ENCODE peak calls at places on chromosomes 2 and 18, in five cellular contexts. T, O, S, Y and Z are unnamed samples.

GRCh38 chr2:63792523-63792922 is 49.2 kb upstream of the UGP2 start:
- DNase-seq in T (peak; percentile 23), O (peak; percentile 91), S (peak; percentile 79), Y (no peak), Z (peak; percentile 71)

GRCh38 chr2:128305555-128306080 is 13.1 kb downstream of the HS6ST1 start:
- DNase-seq in T (no peak), O (no peak), S (no peak), Y (no peak), Z (no peak)

GRCh38 chr2:216989335-216990129 is 129.7 kb upstream of the TNP1 start:
- DNase-seq in T (peak; percentile 4), O (peak; percentile 3), S (no peak), Y (no peak), Z (peak; percentile 29)

GRCh38 chr2:127864877-127865276 is 6.9 kb upstream of the POLR2D start:
- DNase-seq in T (peak; percentile 61), O (no peak), S (no peak), Y (peak; percentile 59), Z (no peak)

GRCh38 chr2:239551206-239551605 is 150.4 kb upstream of the HDAC4 start:
- DNase-seq in T (no peak), O (no peak), S (no peak), Y (no peak), Z (no peak)

GRCh38 chr2:222736301-222736700 is 64.8 kb downstream of the MOGAT1 start:
- DNase-seq in T (no peak), O (no peak), S (no peak), Y (no peak), Z (peak; percentile 63)

GRCh38 chr2:38266382-38267051 is 110.6 kb downstream of the ATL2 start:
- DNase-seq in T (no peak), O (no peak), S (no peak), Y (no peak), Z (no peak)

GRCh38 chr2:208092093-208092832 is 32.1 kb downstream of the CRYGD start:
- DNase-seq in T (no peak), O (no peak), S (no peak), Y (no peak), Z (no peak)

GRCh38 chr18:9673296-9674251 is 34.5 kb upstream of the RAB31 start:
- DNase-seq in T (peak; percentile 37), O (peak; percentile 23), S (no peak), Y (peak; percentile 87), Z (peak; percentile 84)

GRCh38 chr2:218980800-218981389 is 4.1 kb downstream of the FEV start:
- DNase-seq in T (no peak), O (no peak), S (no peak), Y (peak; percentile 34), Z (no peak)

GRCh38 chr2:99877963-99878362 is 264.4 kb downstream of the AFF3 start:
- DNase-seq in T (no peak), O (no peak), S (no peak), Y (no peak), Z (no peak)

GRCh38 chr2:2621855-2622254 is 290.8 kb upstream of the MYT1L start:
- DNase-seq in T (no peak), O (no peak), S (no peak), Y (no peak), Z (no peak)

GRCh38 chr2:54627973-54628372 is 95.5 kb upstream of the EML6 start:
- DNase-seq in T (no peak), O (no peak), S (no peak), Y (no peak), Z (no peak)

GRCh38 chr2:144370937-144371584 is 148.9 kb downstream of the ZEB2 start:
- DNase-seq in T (no peak), O (no peak), S (no peak), Y (no peak), Z (peak; percentile 70)

GRCh38 chr2:209771474-209772292 is at the start of gene UNC80:
- DNase-seq in T (peak; percentile 64), O (peak; percentile 37), S (no peak), Y (no peak), Z (peak; percentile 72)

GRCh38 chr2:156110890-156111289 is 221.6 kb downstream of the NR4A2 start:
- DNase-seq in T (peak; percentile 21), O (no peak), S (no peak), Y (peak; percentile 37), Z (no peak)

GRCh38 chr2:213188971-213189899 is 37.8 kb upstream of the IKZF2 start:
- DNase-seq in T (peak; percentile 68), O (peak; percentile 49), S (no peak), Y (peak; percentile 50), Z (peak; percentile 40)
- H3K4me3 ChIP-seq in T (peak overlapping the region; percentile 17), O (peak overlapping the region; percentile 1), S (no peak overlapping the region), Y (peak overlapping the region; percentile 15), Z (no peak overlapping the region)

GRCh38 chr18:63443820-63444219 is 21.5 kb upstream of the VPS4B start:
- DNase-seq in T (no peak), O (no peak), S (no peak), Y (no peak), Z (no peak)

GRCh38 chr18:63447066-63447465 is 24.8 kb upstream of the VPS4B start:
- DNase-seq in T (no peak), O (no peak), S (no peak), Y (no peak), Z (no peak)

GRCh38 chr18:63446266-63446665 is 24.0 kb upstream of the VPS4B start:
- DNase-seq in T (no peak), O (no peak), S (no peak), Y (no peak), Z (no peak)

GRCh38 chr18:63444567-63444966 is 22.3 kb upstream of the VPS4B start:
- DNase-seq in T (peak; percentile 85), O (peak; percentile 69), S (peak; percentile 47), Y (no peak), Z (peak; percentile 96)

GRCh38 chr18:63445067-63445466 is 22.8 kb upstream of the VPS4B start:
- DNase-seq in T (no peak), O (no peak), S (no peak), Y (no peak), Z (no peak)
- TF ChIP-seq CTCF in T (no peak), O (no peak), S (no peak), Y (no peak), Z (no peak)

GRCh38 chr2:130183500-130184373 is 1.7 kb downstream of the MZT2B start:
- DNase-seq in T (peak; percentile 15), O (no peak), S (no peak), Y (no peak), Z (peak; percentile 15)
- H3K4me3 ChIP-seq in T (peak overlapping the region; percentile 93), O (peak overlapping the region; percentile 66), S (peak overlapping the region; percentile 97), Y (no peak overlapping the region), Z (peak overlapping the region; percentile 51)

GRCh38 chr2:75573145-75573878 is 12.6 kb upstream of the EVA1A start:
- DNase-seq in T (no peak), O (no peak), S (no peak), Y (no peak), Z (no peak)

GRCh38 chr2:75570948-75571729 is 10.4 kb upstream of the EVA1A start:
- DNase-seq in T (peak; percentile 89), O (peak; percentile 64), S (no peak), Y (no peak), Z (no peak)

GRCh38 chr2:75571730-75572430 is 11.1 kb upstream of the EVA1A start:
- DNase-seq in T (no peak), O (no peak), S (no peak), Y (no peak), Z (no peak)

GRCh38 chr2:75577280-75577679 is 16.5 kb upstream of the EVA1A start:
- DNase-seq in T (no peak), O (no peak), S (no peak), Y (no peak), Z (no peak)

GRCh38 chr2:75574106-75574505 is 13.4 kb upstream of the EVA1A start:
- DNase-seq in T (no peak), O (no peak), S (no peak), Y (no peak), Z (no peak)
- TF ChIP-seq CTCF in T (peak; percentile 13), O (no peak), S (peak; percentile 37), Y (no peak), Z (no peak)

DNA sequence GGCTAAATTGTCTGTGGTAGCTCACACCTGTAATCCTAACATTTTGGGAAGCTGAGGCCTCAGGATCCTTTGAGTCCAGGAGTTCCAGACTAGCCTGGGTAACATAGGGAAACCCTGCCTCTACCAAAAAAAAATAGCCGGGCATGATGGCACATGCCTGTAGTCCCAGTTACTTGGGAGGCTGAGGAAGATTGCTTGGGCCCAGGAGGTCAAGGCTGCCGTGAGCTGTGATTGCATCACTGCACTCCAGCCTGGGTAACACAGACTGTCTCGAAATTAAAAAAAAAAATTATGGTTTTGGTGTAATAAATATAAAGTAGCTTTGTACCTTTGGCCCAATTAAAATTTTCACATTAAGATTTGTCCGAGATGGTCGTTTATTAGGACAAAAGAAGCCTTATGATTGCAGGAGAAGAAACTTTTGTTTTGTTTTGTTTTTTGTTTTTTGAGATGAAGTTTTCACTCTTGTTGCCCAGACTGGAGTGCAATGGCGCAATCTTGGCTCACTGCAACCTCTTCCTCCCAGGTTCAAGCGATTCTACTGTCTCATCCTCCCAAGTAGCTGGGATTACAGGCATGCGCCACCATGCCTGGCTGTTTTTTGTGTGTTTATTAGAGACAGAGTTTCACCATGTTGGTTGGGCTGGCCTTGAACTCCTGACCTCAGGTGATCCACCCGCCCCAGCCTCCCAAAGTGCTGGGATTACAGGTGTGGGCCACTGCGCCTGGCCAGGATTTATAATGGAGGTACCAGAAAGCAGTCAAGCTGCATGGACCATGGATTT is 4.1 kb downstream of the MTA3 start:
- DNase-seq in T (no peak), O (no peak), S (no peak), Y (no peak), Z (no peak)
- H3K4me3 ChIP-seq in T (no peak overlapping the region), O (no peak overlapping the region), S (no peak overlapping the region), Y (no peak overlapping the region), Z (no peak overlapping the region)

GRCh38 chr2:11023326-11024009 is 111.7 kb downstream of the KCNF1 start:
- DNase-seq in T (peak; percentile 30), O (no peak), S (no peak), Y (no peak), Z (no peak)

GRCh38 chr2:11022874-11023273 is 111.1 kb downstream of the KCNF1 start:
- DNase-seq in T (no peak), O (no peak), S (no peak), Y (no peak), Z (no peak)

GRCh38 chr2:11024010-11024615 is 112.4 kb downstream of the KCNF1 start:
- DNase-seq in T (no peak), O (no peak), S (no peak), Y (no peak), Z (no peak)

GRCh38 chr2:11019614-11020013 is 107.9 kb downstream of the KCNF1 start:
- DNase-seq in T (no peak), O (no peak), S (no peak), Y (no peak), Z (no peak)

GRCh38 chr2:11022064-11022463 is 110.3 kb downstream of the KCNF1 start:
- DNase-seq in T (no peak), O (no peak), S (no peak), Y (no peak), Z (no peak)
- TF ChIP-seq CTCF in T (no peak), O (peak; percentile 16), S (no peak), Y (no peak), Z (no peak)

DNA sequence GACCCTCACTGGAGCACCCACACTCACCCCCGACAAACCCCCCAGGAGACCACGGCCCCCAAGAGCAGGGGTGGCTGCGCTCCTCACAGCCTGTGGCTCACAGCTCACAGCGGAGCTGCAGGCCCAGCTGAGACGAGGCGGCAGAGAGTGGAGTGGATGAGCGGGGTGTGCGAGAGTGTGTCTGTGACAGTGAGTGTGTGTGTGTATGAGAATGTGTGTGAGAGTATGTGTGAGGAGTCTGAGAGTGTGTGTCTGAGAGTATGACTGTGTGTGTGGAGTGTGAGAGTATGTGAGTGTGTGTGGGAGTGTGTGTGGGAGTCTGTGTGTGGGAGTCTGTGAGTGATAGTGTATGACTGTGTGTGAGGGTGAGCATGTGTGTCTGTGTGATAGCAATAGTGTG is 55.3 kb upstream of the ID2 start:
- DNase-seq in T (no peak), O (no peak), S (no peak), Y (peak; percentile 42), Z (no peak)
- H3K4me3 ChIP-seq in T (no peak overlapping the region), O (no peak overlapping the region), S (no peak overlapping the region), Y (peak overlapping the region; percentile 4), Z (no peak overlapping the region)